ENCODE peak calls at places on chromosomes 3 and 15, in four cellular contexts. X is GM23338, K is K562, G is GM12878. E is an unnamed sample.

GRCh38 chr3:185696039-185696438 is 109.9 kb downstream of the SENP2 start:
- DNase-seq in X (no peak), K (no peak), G (no peak), E (no peak)

GRCh38 chr15:39124155-39124924 is 456.5 kb upstream of the THBS1 start:
- DNase-seq in X (no peak), K (no peak), G (no peak), E (no peak)

GRCh38 chr15:62665449-62665848 is 377.1 kb upstream of the TPM1 start:
- DNase-seq in X (peak; percentile 28), K (no peak), G (no peak), E (no peak)

GRCh38 chr3:152405915-152406802 is 137.4 kb downstream of the MBNL1 start:
- DNase-seq in X (no peak), K (no peak), G (no peak), E (no peak)

GRCh38 chr3:114318295-114318694 is 24.5 kb downstream of the TIGIT start:
- DNase-seq in X (no peak), K (no peak), G (no peak), E (no peak)

GRCh38 chr15:90362936-90363212 is 10.8 kb downstream of the ZNF774 start:
- DNase-seq in X (no peak), K (peak; percentile 25), G (no peak), E (no peak)

GRCh38 chr3:129722527-129722926 is 116.1 kb upstream of the PLXND1 start:
- DNase-seq in X (no peak), K (no peak), G (no peak), E (no peak)

GRCh38 chr3:79066481-79066880 is 701.3 kb downstream of the ROBO1 start:
- DNase-seq in X (peak; percentile 19), K (no peak), G (no peak), E (no peak)

GRCh38 chr15:84847382-84847781 is 30.2 kb downstream of the ALPK3 start:
- DNase-seq in X (no peak), K (no peak), G (no peak), E (no peak)

GRCh38 chr15:59349715-59350420 is 22.8 kb downstream of the MYO1E start:
- DNase-seq in X (peak; percentile 35), K (peak; percentile 31), G (no peak), E (no peak)

GRCh38 chr3:155785662-155786295 is 20.3 kb downstream of the C3orf33 start:
- DNase-seq in X (no peak), K (no peak), G (no peak), E (no peak)

GRCh38 chr3:46098319-46098761 is 71.1 kb upstream of the XCR1 start:
- DNase-seq in X (no peak), K (no peak), G (peak; percentile 86), E (no peak)

GRCh38 chr3:150599611-150600297 is 3.4 kb upstream of the SELENOT start:
- DNase-seq in X (peak; percentile 67), K (peak; percentile 29), G (no peak), E (peak; percentile 16)

GRCh38 chr3:107868449-107868848 is 222.4 kb downstream of the CD47 start:
- DNase-seq in X (no peak), K (no peak), G (no peak), E (no peak)

GRCh38 chr3:10319804-10320203 is 1.1 kb downstream of the SEC13 start:
- DNase-seq in X (no peak), K (no peak), G (no peak), E (no peak)

GRCh38 chr3:123632161-123632655 is 47.4 kb upstream of the HACD2 start:
- DNase-seq in X (peak; percentile 52), K (no peak), G (no peak), E (peak; percentile 40)

GRCh38 chr3:59108091-59108815 is 58.4 kb upstream of the CFAP20DC start:
- DNase-seq in X (no peak), K (no peak), G (no peak), E (no peak)

GRCh38 chr3:11434017-11434526 is 161.9 kb downstream of the ATG7 start:
- DNase-seq in X (no peak), K (no peak), G (no peak), E (no peak)

GRCh38 chr3:105868450-105868744 is 415 bp downstream of the CBLB start:
- DNase-seq in X (peak; percentile 71), K (peak; percentile 27), G (no peak), E (peak; percentile 69)

GRCh38 chr3:175585898-175586297 is 726.8 kb downstream of the NAALADL2 start:
- DNase-seq in X (no peak), K (no peak), G (no peak), E (no peak)

GRCh38 chr3:173958805-173959204 is 561.3 kb downstream of the NLGN1 start:
- DNase-seq in X (no peak), K (no peak), G (no peak), E (no peak)

GRCh38 chr3:66452247-66453040 is 48.4 kb downstream of the LRIG1 start:
- DNase-seq in X (no peak), K (no peak), G (no peak), E (no peak)

GRCh38 chr15:69299451-69300128 is 878 bp downstream of the PAQR5 start:
- DNase-seq in X (peak; percentile 24), K (no peak), G (no peak), E (no peak)

GRCh38 chr3:171417813-171418212 is 42.4 kb downstream of the TNIK start:
- DNase-seq in X (no peak), K (no peak), G (no peak), E (no peak)

GRCh38 chr3:98906230-98906629 is 4.7 kb upstream of the DCBLD2 start:
- DNase-seq in X (no peak), K (no peak), G (no peak), E (no peak)

GRCh38 chr15:31554261-31554660 is 227.6 kb downstream of the KLF13 start:
- DNase-seq in X (no peak), K (no peak), G (no peak), E (no peak)
- TF ChIP-seq CREB1 in X (no peak), K (no peak), G (no peak), E (no peak)

GRCh38 chr3:161560006-161560637 is 63.5 kb downstream of the OTOL1 start:
- DNase-seq in X (peak; percentile 89), K (no peak), G (no peak), E (peak; percentile 64)
- TF ChIP-seq CREB1 in X (no peak), K (no peak), G (no peak), E (no peak)

GRCh38 chr3:74614133-74614967 is at the start of gene CNTN3:
- DNase-seq in X (peak; percentile 75), K (no peak), G (no peak), E (peak; percentile 60)
- TF ChIP-seq CREB1 in X (no peak), K (no peak), G (no peak), E (no peak)

GRCh38 chr15:22871481-22872076 is 33.1 kb downstream of the NIPA2 start:
- DNase-seq in X (no peak), K (no peak), G (no peak), E (no peak)

GRCh38 chr15:22873841-22874240 is 35.4 kb downstream of the NIPA2 start:
- DNase-seq in X (no peak), K (no peak), G (no peak), E (no peak)

GRCh38 chr15:22870865-22871264 is 32.4 kb downstream of the NIPA2 start:
- DNase-seq in X (no peak), K (no peak), G (no peak), E (no peak)

GRCh38 chr15:22874256-22874655 is 35.8 kb downstream of the NIPA2 start:
- DNase-seq in X (no peak), K (no peak), G (no peak), E (no peak)

GRCh38 chr15:22873204-22873701 is 34.8 kb downstream of the NIPA2 start:
- DNase-seq in X (peak; percentile 74), K (no peak), G (no peak), E (peak; percentile 52)
- TF ChIP-seq CREB1 in X (no peak), K (no peak), G (no peak), E (no peak)

GRCh38 chr15:60585743-60586708 is 107.1 kb upstream of the ICE2 start:
- DNase-seq in X (peak; percentile 91), K (peak; percentile 72), G (no peak), E (peak; percentile 42)
- TF ChIP-seq CREB1 in X (no peak), K (no peak), G (no peak), E (no peak)